ENCODE peak calls at places on chromosomes 7 and 10, in eight cellular contexts. One of them, this sample, is unnamed.

GRCh38 chr7:39428221-39428620 is 138.0 kb upstream of the YAE1 start:
- DNase-seq in body of pancreas: no peak
- DNase-seq in prostate gland: no peak
- DNase-seq in A549: peak
- DNase-seq in H1: no peak
- DNase-seq in breast epithelium: no peak
- DNase-seq in IMR-90: peak
- DNase-seq in H54: peak
- DNase-seq in this sample: no peak

GRCh38 chr10:78597791-78598555 is 470.8 kb upstream of the ZMIZ1 start:
- DNase-seq in breast epithelium: no peak
- DNase-seq in A549: no peak
- DNase-seq in IMR-90: no peak
- DNase-seq in body of pancreas: no peak
- DNase-seq in prostate gland: no peak
- DNase-seq in H1: no peak
- DNase-seq in H54: no peak
- DNase-seq in this sample: no peak

GRCh38 chr10:15068802-15069201 is 19.8 kb downstream of the ACBD7 start:
- DNase-seq in H1: no peak
- DNase-seq in body of pancreas: no peak
- DNase-seq in breast epithelium: no peak
- DNase-seq in H54: no peak
- DNase-seq in prostate gland: no peak
- DNase-seq in IMR-90: peak
- DNase-seq in A549: no peak
- DNase-seq in this sample: no peak

GRCh38 chr7:84022686-84023308 is 171.8 kb downstream of the SEMA3A start:
- DNase-seq in IMR-90: peak
- DNase-seq in A549: peak
- DNase-seq in H54: no peak
- DNase-seq in breast epithelium: no peak
- DNase-seq in prostate gland: no peak
- DNase-seq in H1: no peak
- DNase-seq in body of pancreas: peak
- DNase-seq in this sample: no peak

GRCh38 chr10:29590598-29591415 is 44.0 kb downstream of the SVIL start:
- DNase-seq in A549: peak
- DNase-seq in prostate gland: no peak
- DNase-seq in IMR-90: peak
- DNase-seq in breast epithelium: no peak
- DNase-seq in H1: no peak
- DNase-seq in body of pancreas: no peak
- DNase-seq in H54: no peak
- DNase-seq in this sample: peak

GRCh38 chr10:21090609-21091082 is 193.5 kb upstream of the NEBL start:
- DNase-seq in prostate gland: no peak
- DNase-seq in H54: no peak
- DNase-seq in A549: no peak
- DNase-seq in IMR-90: no peak
- DNase-seq in H1: no peak
- DNase-seq in breast epithelium: no peak
- DNase-seq in body of pancreas: no peak
- DNase-seq in this sample: no peak

GRCh38 chr7:71255537-71256178 is 123.7 kb downstream of the GALNT17 start:
- DNase-seq in A549: no peak
- DNase-seq in IMR-90: no peak
- DNase-seq in prostate gland: no peak
- DNase-seq in body of pancreas: no peak
- DNase-seq in H1: no peak
- DNase-seq in H54: no peak
- DNase-seq in breast epithelium: no peak
- DNase-seq in this sample: no peak

GRCh38 chr7:155860461-155860839 is 48.2 kb upstream of the SHH start:
- DNase-seq in A549: no peak
- DNase-seq in prostate gland: no peak
- DNase-seq in IMR-90: no peak
- DNase-seq in breast epithelium: no peak
- DNase-seq in H1: peak
- DNase-seq in H54: no peak
- DNase-seq in body of pancreas: no peak
- DNase-seq in this sample: no peak

GRCh38 chr7:125061776-125062397 is 132.3 kb upstream of the POT1 start:
- DNase-seq in A549: peak
- DNase-seq in H54: peak
- DNase-seq in body of pancreas: no peak
- DNase-seq in IMR-90: peak
- DNase-seq in breast epithelium: no peak
- DNase-seq in prostate gland: no peak
- DNase-seq in H1: no peak
- DNase-seq in this sample: no peak

GRCh38 chr7:147638566-147638965 is 952.0 kb upstream of the C7orf33 start:
- DNase-seq in body of pancreas: no peak
- DNase-seq in H54: no peak
- DNase-seq in breast epithelium: no peak
- DNase-seq in A549: no peak
- DNase-seq in H1: no peak
- DNase-seq in prostate gland: no peak
- DNase-seq in IMR-90: no peak
- DNase-seq in this sample: no peak

GRCh38 chr10:57955076-57955475 is 312.6 kb downstream of the IPMK start:
- DNase-seq in body of pancreas: no peak
- DNase-seq in prostate gland: no peak
- DNase-seq in breast epithelium: no peak
- DNase-seq in IMR-90: peak
- DNase-seq in H54: no peak
- DNase-seq in H1: no peak
- DNase-seq in A549: no peak
- DNase-seq in this sample: no peak

GRCh38 chr7:99078416-99078815 is 65.5 kb downstream of the SMURF1 start:
- DNase-seq in prostate gland: peak
- DNase-seq in A549: no peak
- DNase-seq in H1: no peak
- DNase-seq in breast epithelium: no peak
- DNase-seq in H54: no peak
- DNase-seq in body of pancreas: peak
- DNase-seq in IMR-90: no peak
- DNase-seq in this sample: no peak

GRCh38 chr10:124677291-124677690 is 66.9 kb downstream of the FAM53B start:
- DNase-seq in breast epithelium: no peak
- DNase-seq in H54: no peak
- DNase-seq in prostate gland: no peak
- DNase-seq in H1: no peak
- DNase-seq in body of pancreas: no peak
- DNase-seq in IMR-90: no peak
- DNase-seq in A549: no peak
- DNase-seq in this sample: no peak

GRCh38 chr7:33806284-33807157 is 98.8 kb upstream of the BMPER start:
- DNase-seq in A549: no peak
- DNase-seq in IMR-90: peak
- DNase-seq in prostate gland: no peak
- DNase-seq in breast epithelium: no peak
- DNase-seq in body of pancreas: no peak
- DNase-seq in H1: no peak
- DNase-seq in H54: no peak
- DNase-seq in this sample: no peak

GRCh38 chr7:101911800-101912705 is 94.6 kb downstream of the CUX1 start:
- DNase-seq in body of pancreas: no peak
- DNase-seq in H54: no peak
- DNase-seq in A549: no peak
- DNase-seq in prostate gland: no peak
- DNase-seq in IMR-90: peak
- DNase-seq in H1: no peak
- DNase-seq in breast epithelium: no peak
- DNase-seq in this sample: no peak

GRCh38 chr7:40177071-40177470 is 42.3 kb downstream of the SUGCT start:
- DNase-seq in breast epithelium: no peak
- DNase-seq in A549: no peak
- DNase-seq in H54: no peak
- DNase-seq in H1: peak
- DNase-seq in IMR-90: no peak
- DNase-seq in body of pancreas: no peak
- DNase-seq in prostate gland: no peak
- DNase-seq in this sample: no peak

GRCh38 chr10:129755075-129756020 is 208.7 kb downstream of the EBF3 start:
- DNase-seq in H1: no peak
- DNase-seq in body of pancreas: no peak
- DNase-seq in A549: no peak
- DNase-seq in prostate gland: peak
- DNase-seq in IMR-90: no peak
- DNase-seq in breast epithelium: peak
- DNase-seq in H54: no peak
- DNase-seq in this sample: no peak

GRCh38 chr7:143287935-143288826 is at the start of gene CASP2:
- DNase-seq in H54: peak
- DNase-seq in H1: peak
- DNase-seq in breast epithelium: peak
- DNase-seq in A549: peak
- DNase-seq in body of pancreas: peak
- DNase-seq in IMR-90: peak
- DNase-seq in prostate gland: peak
- DNase-seq in this sample: peak
- TF ChIP-seq POLR2A in H54: peak
- TF ChIP-seq POLR2A in H1: peak
- TF ChIP-seq POLR2A in breast epithelium: peak
- TF ChIP-seq POLR2A in A549: peak
- TF ChIP-seq POLR2A in body of pancreas: peak
- TF ChIP-seq POLR2A in IMR-90: peak
- TF ChIP-seq POLR2A in prostate gland: peak
- TF ChIP-seq POLR2A in this sample: peak

GRCh38 chr10:92696606-92697383 is 7.0 kb downstream of the HHEX start:
- DNase-seq in breast epithelium: no peak
- DNase-seq in A549: peak
- DNase-seq in H54: peak
- DNase-seq in IMR-90: no peak
- DNase-seq in H1: no peak
- DNase-seq in body of pancreas: peak
- DNase-seq in prostate gland: no peak
- DNase-seq in this sample: no peak
- TF ChIP-seq POLR2A in breast epithelium: no peak
- TF ChIP-seq POLR2A in A549: no peak
- TF ChIP-seq POLR2A in H54: no peak
- TF ChIP-seq POLR2A in IMR-90: no peak
- TF ChIP-seq POLR2A in H1: no peak
- TF ChIP-seq POLR2A in body of pancreas: no peak
- TF ChIP-seq POLR2A in prostate gland: no peak
- TF ChIP-seq POLR2A in this sample: no peak

GRCh38 chr10:73954737-73955136 is 43.2 kb upstream of the VCL start:
- DNase-seq in prostate gland: no peak
- DNase-seq in IMR-90: no peak
- DNase-seq in A549: no peak
- DNase-seq in H54: no peak
- DNase-seq in breast epithelium: no peak
- DNase-seq in body of pancreas: no peak
- DNase-seq in H1: no peak
- DNase-seq in this sample: no peak

GRCh38 chr10:73953665-73954064 is 42.7 kb downstream of the PLAU start:
- DNase-seq in breast epithelium: no peak
- DNase-seq in body of pancreas: no peak
- DNase-seq in prostate gland: no peak
- DNase-seq in H1: no peak
- DNase-seq in IMR-90: no peak
- DNase-seq in A549: no peak
- DNase-seq in H54: no peak
- DNase-seq in this sample: no peak

GRCh38 chr10:73955719-73956118 is 42.2 kb upstream of the VCL start:
- DNase-seq in prostate gland: no peak
- DNase-seq in H1: no peak
- DNase-seq in body of pancreas: no peak
- DNase-seq in A549: no peak
- DNase-seq in IMR-90: no peak
- DNase-seq in breast epithelium: no peak
- DNase-seq in H54: no peak
- DNase-seq in this sample: no peak

DNA sequence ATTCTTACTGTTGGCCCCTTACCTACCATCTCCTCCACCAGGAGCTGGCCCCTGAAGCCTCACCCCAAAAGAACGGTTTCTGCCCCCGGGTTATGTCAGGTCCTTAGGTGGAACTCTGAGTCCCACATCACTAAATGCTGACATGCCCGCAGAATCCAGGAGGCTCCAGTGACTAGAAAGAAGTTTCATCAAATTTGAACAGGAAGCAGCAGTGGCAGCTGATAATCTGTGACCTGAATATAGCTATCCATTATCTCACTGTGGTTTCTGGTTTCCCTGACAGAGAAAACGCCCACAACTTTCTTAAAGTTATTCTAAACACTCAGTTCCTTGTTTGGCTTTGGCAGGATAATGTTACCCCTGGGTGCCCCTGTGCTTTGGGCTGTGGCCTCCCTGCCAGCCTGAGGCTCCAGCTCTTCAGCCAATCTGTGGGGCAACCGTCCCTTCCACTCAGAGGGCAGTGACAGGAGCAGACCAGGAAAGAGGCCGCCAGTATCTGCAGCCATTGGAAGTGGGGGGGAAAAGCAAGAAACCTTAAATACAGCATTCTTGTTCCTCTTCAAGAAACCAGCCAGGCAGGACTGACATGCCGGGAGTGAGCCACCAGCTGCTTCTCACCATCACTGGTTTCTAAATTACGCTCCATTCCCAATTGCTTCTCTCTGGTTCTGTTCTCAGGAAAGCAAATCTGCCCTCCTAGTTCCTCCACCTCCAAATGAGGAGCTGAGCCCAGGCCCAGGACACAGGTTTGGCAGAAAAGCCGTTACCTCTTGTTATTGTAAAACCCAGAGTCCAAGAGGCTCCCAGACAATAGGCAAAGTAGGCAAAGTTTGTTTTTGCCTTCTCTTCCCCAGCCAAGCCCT is 41.2 kb upstream of the VCL start:
- DNase-seq in A549: no peak
- DNase-seq in breast epithelium: no peak
- DNase-seq in H54: no peak
- DNase-seq in body of pancreas: no peak
- DNase-seq in H1: no peak
- DNase-seq in IMR-90: peak
- DNase-seq in prostate gland: no peak
- DNase-seq in this sample: peak
- TF ChIP-seq POLR2A in A549: no peak
- TF ChIP-seq POLR2A in breast epithelium: no peak
- TF ChIP-seq POLR2A in H54: no peak
- TF ChIP-seq POLR2A in body of pancreas: no peak
- TF ChIP-seq POLR2A in H1: no peak
- TF ChIP-seq POLR2A in IMR-90: no peak
- TF ChIP-seq POLR2A in prostate gland: no peak
- TF ChIP-seq POLR2A in this sample: no peak

GRCh38 chr7:113996405-113996804 is 77.6 kb upstream of the PPP1R3A start:
- DNase-seq in body of pancreas: no peak
- DNase-seq in breast epithelium: no peak
- DNase-seq in IMR-90: peak
- DNase-seq in H54: no peak
- DNase-seq in H1: no peak
- DNase-seq in prostate gland: no peak
- DNase-seq in A549: no peak
- DNase-seq in this sample: no peak

DNA sequence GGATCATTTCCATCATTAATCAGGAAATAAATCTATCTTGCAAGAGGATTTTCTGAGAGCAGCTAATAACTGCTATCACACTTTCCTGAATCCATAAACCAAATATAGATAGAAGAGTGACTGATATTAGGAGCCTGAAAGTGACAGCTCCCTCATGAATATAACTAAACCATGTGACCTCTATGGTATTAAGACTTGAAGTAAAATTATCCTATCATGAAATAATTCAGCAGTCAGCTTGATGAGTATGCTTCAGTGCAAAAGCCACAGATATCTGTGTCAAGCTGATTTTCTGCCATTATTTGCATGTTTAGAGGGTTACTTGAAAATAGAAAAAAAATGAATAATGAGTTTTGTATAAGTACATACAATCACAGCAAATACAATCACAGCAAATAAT is 80.1 kb upstream of the PPP1R3A start:
- DNase-seq in H54: no peak
- DNase-seq in A549: no peak
- DNase-seq in IMR-90: no peak
- DNase-seq in prostate gland: no peak
- DNase-seq in body of pancreas: no peak
- DNase-seq in H1: no peak
- DNase-seq in breast epithelium: no peak
- DNase-seq in this sample: no peak
- TF ChIP-seq POLR2A in H54: no peak
- TF ChIP-seq POLR2A in A549: no peak
- TF ChIP-seq POLR2A in IMR-90: no peak
- TF ChIP-seq POLR2A in prostate gland: no peak
- TF ChIP-seq POLR2A in body of pancreas: no peak
- TF ChIP-seq POLR2A in H1: no peak
- TF ChIP-seq POLR2A in breast epithelium: no peak
- TF ChIP-seq POLR2A in this sample: no peak

This sample was measured in erythroblast.